ENCODE peak calls at places on chromosome 7, in six cellular contexts. W is neural crest cell, D is GM20000, L is IMR-90, O is A549, T is GM12878. S is an unnamed sample.

GRCh38 chr7:26538683-26539082 is 247.0 kb downstream of the SNX10 start:
- DNase-seq in W (no peak), O (no peak), T (no peak), L (no peak), D (no peak), S (no peak)

GRCh38 chr7:116592445-116592844 is 67.6 kb downstream of the CAV1 start:
- DNase-seq in L (no peak), W (no peak), D (no peak), O (no peak), T (no peak), S (peak)

GRCh38 chr7:110762514-110762913 is 328.4 kb upstream of the LRRN3 start:
- DNase-seq in O (no peak), D (no peak), T (no peak), W (no peak), L (peak), S (no peak)

GRCh38 chr7:102208826-102209225 is 77.8 kb upstream of the SH2B2 start:
- DNase-seq in D (no peak), W (no peak), T (no peak), O (no peak), L (no peak), S (no peak)

GRCh38 chr7:44073664-44074348 is 8.4 kb upstream of the PGAM2 start:
- DNase-seq in D (peak), T (no peak), W (no peak), L (peak), O (no peak), S (no peak)

GRCh38 chr7:601573-602340 is 82.1 kb upstream of the PDGFA start:
- DNase-seq in O (no peak), W (no peak), T (peak), D (peak), L (peak), S (no peak)

GRCh38 chr7:95922191-95922590 is 149.8 kb downstream of the DYNC1I1 start:
- DNase-seq in W (no peak), L (no peak), D (no peak), T (no peak), O (no peak), S (no peak)

GRCh38 chr7:43669286-43670081 is 59.8 kb downstream of the COA1 start:
- DNase-seq in O (no peak), L (no peak), T (no peak), D (no peak), W (no peak), S (no peak)

GRCh38 chr7:132380065-132380464 is 196.2 kb downstream of the PLXNA4 start:
- DNase-seq in L (no peak), T (no peak), D (no peak), W (no peak), O (no peak), S (no peak)

GRCh38 chr7:105295626-105296352 is 92.9 kb downstream of the SRPK2 start:
- DNase-seq in D (no peak), O (no peak), L (no peak), W (no peak), T (no peak), S (no peak)

GRCh38 chr7:91050677-91051076 is 213.6 kb upstream of the FZD1 start:
- DNase-seq in O (no peak), T (no peak), W (no peak), L (no peak), D (peak), S (no peak)

GRCh38 chr7:93646538-93646937 is 72.0 kb upstream of the CALCR start:
- DNase-seq in W (no peak), O (no peak), T (no peak), D (no peak), L (no peak), S (no peak)

GRCh38 chr7:97858221-97858620 is 14.0 kb downstream of the ASNS start:
- DNase-seq in W (no peak), O (no peak), L (no peak), T (no peak), D (no peak), S (no peak)

GRCh38 chr7:35286422-35286821 is 32.5 kb upstream of the TBX20 start:
- DNase-seq in W (no peak), O (no peak), T (no peak), D (no peak), L (peak), S (no peak)

GRCh38 chr7:132161231-132161915 is 414.9 kb downstream of the PLXNA4 start:
- DNase-seq in D (no peak), W (no peak), O (no peak), T (no peak), L (no peak), S (no peak)

GRCh38 chr7:140656548-140657515 is 15.9 kb upstream of the ADCK2 start:
- DNase-seq in L (peak), D (peak), W (no peak), O (no peak), T (no peak), S (no peak)

GRCh38 chr7:88226886-88227516 is 7.2 kb upstream of the SRI start:
- DNase-seq in L (peak), D (no peak), W (no peak), O (peak), T (no peak), S (no peak)

GRCh38 chr7:149381245-149381644 is 79.6 kb downstream of the ZNF777 start:
- DNase-seq in D (no peak), T (no peak), W (no peak), L (no peak), O (no peak), S (no peak)

GRCh38 chr7:34357946-34358345 is 300.1 kb upstream of the NPSR1 start:
- DNase-seq in W (no peak), O (no peak), T (no peak), L (no peak), D (no peak), S (no peak)

GRCh38 chr7:82359426-82359825 is 84.2 kb downstream of the CACNA2D1 start:
- DNase-seq in O (no peak), W (no peak), L (no peak), D (no peak), T (no peak), S (no peak)
- TF ChIP-seq CTCF in O (no peak), W (no peak), L (no peak), D (no peak), T (no peak), S (no peak)

GRCh38 chr7:74173491-74173865 is 678 bp upstream of the EIF4H start:
- DNase-seq in W (no peak), T (no peak), D (no peak), L (no peak), O (no peak), S (no peak)

GRCh38 chr7:74173866-74174605 is at the start of gene EIF4H:
- DNase-seq in W (peak), D (peak), O (peak), L (peak), T (peak), S (peak)

GRCh38 chr7:74175270-74175803 is 1.2 kb downstream of the EIF4H start:
- DNase-seq in L (no peak), W (no peak), T (no peak), D (no peak), O (no peak), S (no peak)

GRCh38 chr7:74173074-74173473 is 1.1 kb upstream of the EIF4H start:
- DNase-seq in O (no peak), T (no peak), W (no peak), D (no peak), L (no peak), S (no peak)

GRCh38 chr7:74174606-74175082 is 488 bp downstream of the EIF4H start:
- DNase-seq in O (peak), L (peak), T (no peak), W (no peak), D (no peak), S (peak)
- TF ChIP-seq CTCF in O (no peak), L (no peak), T (no peak), W (no peak), D (no peak), S (no peak)

GRCh38 chr7:68449099-68449498 is 1149.2 kb upstream of the AUTS2 start:
- DNase-seq in L (no peak), T (no peak), D (no peak), W (no peak), O (no peak), S (no peak)
- TF ChIP-seq CTCF in L (no peak), T (no peak), D (no peak), W (no peak), O (no peak), S (no peak)

GRCh38 chr7:112789824-112790650 is at the start of gene TMEM168:
- DNase-seq in O (peak), W (peak), D (peak), T (peak), L (peak), S (peak)
- TF ChIP-seq CTCF in O (no peak), W (no peak), D (no peak), T (no peak), L (no peak), S (no peak)

GRCh38 chr7:73423519-73424485 is 9.8 kb upstream of the FZD9 start:
- DNase-seq in O (no peak), L (peak), W (peak), T (no peak), D (peak), S (no peak)

GRCh38 chr7:73418113-73418703 is 15.4 kb upstream of the FZD9 start:
- DNase-seq in T (no peak), D (no peak), L (no peak), O (no peak), W (no peak), S (no peak)
- TF ChIP-seq CTCF in T (no peak), D (no peak), L (no peak), O (no peak), W (no peak), S (no peak)

DNA sequence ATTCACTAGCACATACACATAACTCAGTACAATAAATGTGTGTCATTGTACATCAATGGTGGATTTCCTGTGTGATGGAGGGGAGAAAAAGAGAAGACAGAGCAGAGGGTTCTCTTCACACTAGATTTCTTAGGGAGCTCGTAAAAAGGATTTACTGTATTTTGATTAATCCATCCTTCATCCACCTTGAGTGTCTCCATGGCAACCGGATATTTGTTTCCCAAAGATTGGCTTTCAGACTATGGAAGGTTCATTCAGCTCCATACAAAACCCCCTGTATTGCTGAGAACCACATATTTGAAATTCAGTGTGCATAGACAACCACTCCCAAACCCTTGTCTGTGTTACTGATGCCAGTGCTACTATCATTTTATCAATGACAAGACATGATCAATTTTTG is 150.6 kb downstream of the AKR1D1 start:
- DNase-seq in W (no peak), O (no peak), D (no peak), T (no peak), L (no peak), S (no peak)
- TF ChIP-seq CTCF in W (no peak), O (no peak), D (no peak), T (no peak), L (no peak), S (no peak)

GRCh38 chr7:2384354-2385243 is 18.8 kb upstream of the CHST12 start:
- DNase-seq in L (no peak), O (no peak), T (no peak), W (no peak), D (no peak), S (no peak)
- TF ChIP-seq CTCF in L (no peak), O (no peak), T (peak), W (no peak), D (no peak), S (no peak)

DNA sequence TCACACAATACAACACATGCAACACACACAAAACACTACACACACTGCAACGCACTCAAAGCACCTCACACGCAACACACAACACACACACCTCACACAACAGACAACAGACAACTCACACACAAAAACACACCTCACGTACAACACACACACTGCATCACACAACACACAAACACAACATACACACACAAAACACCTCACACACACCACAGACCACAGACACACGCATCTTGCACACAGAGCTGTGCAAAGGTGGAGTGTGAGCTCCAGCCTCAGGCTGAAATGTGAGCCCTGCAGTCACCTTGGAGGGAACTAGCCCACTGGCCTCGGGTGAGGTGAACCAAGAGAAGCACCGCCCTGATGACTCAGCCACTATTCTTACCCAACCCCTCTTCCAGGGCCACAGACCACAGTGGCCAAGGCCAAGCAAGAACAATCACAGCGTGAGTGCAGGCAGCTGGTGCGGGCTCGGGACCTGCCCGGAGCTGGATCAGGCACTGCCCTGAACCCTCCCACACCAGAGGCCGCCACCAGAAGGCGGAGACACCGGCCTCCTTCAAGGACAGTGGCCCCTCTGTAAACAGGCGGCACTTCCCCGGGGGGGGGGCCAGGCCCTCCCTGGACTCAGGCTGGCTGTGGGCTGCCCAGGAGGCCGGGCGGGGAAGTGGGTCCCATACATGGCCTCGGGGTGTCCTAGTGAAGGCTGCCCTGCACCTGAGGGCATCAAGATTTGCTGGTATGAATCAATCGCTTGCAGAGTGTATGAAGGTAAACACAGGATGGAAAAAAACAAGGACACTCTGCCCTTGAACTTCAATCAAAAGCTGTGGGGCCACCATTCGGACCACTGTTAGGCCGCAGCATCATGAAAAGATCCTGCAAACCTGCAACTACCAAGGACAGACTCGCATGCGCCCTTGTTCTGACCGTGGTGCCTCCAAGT is 106.7 kb downstream of the TNS3 start:
- DNase-seq in O (peak), D (peak), L (peak), T (peak), W (no peak), S (no peak)
- TF ChIP-seq CTCF in O (no peak), D (no peak), L (no peak), T (no peak), W (no peak), S (no peak)

GRCh38 chr7:141976524-141977245 is 3.1 kb upstream of the TAS2R38 start:
- DNase-seq in O (no peak), L (no peak), T (no peak), W (no peak), D (no peak), S (no peak)

GRCh38 chr7:141975806-141976523 is 2.4 kb upstream of the TAS2R38 start:
- DNase-seq in D (peak), T (peak), O (peak), L (no peak), W (peak), S (peak)

GRCh38 chr7:141978351-141978750 is 4.8 kb upstream of the TAS2R38 start:
- DNase-seq in D (no peak), L (no peak), W (no peak), T (no peak), O (no peak), S (no peak)

GRCh38 chr7:141973673-141974072 is at the start of gene TAS2R38:
- DNase-seq in O (no peak), D (no peak), T (no peak), W (no peak), L (no peak), S (no peak)

GRCh38 chr7:141974831-141975230 is 1.3 kb upstream of the TAS2R38 start:
- DNase-seq in D (no peak), T (no peak), O (no peak), W (no peak), L (no peak), S (peak)
- TF ChIP-seq CTCF in D (no peak), T (peak), O (peak), W (peak), L (no peak), S (peak)

S was measured in endothelial cell.